ENCODE peak calls at places on chromosomes 3 and 15, in ten cellular contexts. I is uterus, C is heart right ventricle, Z is left lung, S is HCT116, W is psoas muscle, Y is GM23248, K is HepG2, F is Panc1, M is brain microvascular endothelial cell. R is an unnamed sample. For H3K27me3, the result is how much of the 10 kb centered on the place peaks cover.

GRCh38 chr3:36124118-36124796 is 256.0 kb upstream of the STAC start:
- DNase-seq in K (peak), S (peak), W (no peak), Z (no peak), C (no peak), M (peak), Y (peak), I (no peak), F (peak), R (no peak)

GRCh38 chr15:101397521-101398003 is 91.9 kb downstream of the PCSK6 start:
- DNase-seq in I (no peak), W (no peak), F (no peak), C (no peak), Y (no peak), K (no peak), S (no peak), M (no peak), Z (no peak), R (no peak)

GRCh38 chr3:131224886-131225550 is 156.6 kb upstream of the NUDT16 start:
- DNase-seq in C (no peak), S (no peak), Y (peak), K (no peak), F (no peak), M (peak), W (no peak), Z (no peak), I (no peak), R (no peak)

GRCh38 chr15:89199734-89200133 is 21.6 kb downstream of the RLBP1 start:
- DNase-seq in I (no peak), M (no peak), C (no peak), W (no peak), Z (no peak), S (no peak), F (no peak), K (no peak), Y (no peak), R (no peak)

GRCh38 chr3:112640333-112640863 is 545 bp downstream of the CCDC80 start:
- DNase-seq in C (no peak), S (no peak), I (peak), M (peak), W (no peak), Z (no peak), Y (peak), F (no peak), K (no peak), R (no peak)

GRCh38 chr15:66763186-66764066 is 61.4 kb downstream of the SMAD6 start:
- DNase-seq in K (no peak), S (no peak), Z (peak), W (peak), C (peak), Y (peak), I (peak), F (no peak), M (no peak), R (peak)

GRCh38 chr15:62770752-62771151 is 271.8 kb upstream of the TPM1 start:
- DNase-seq in Z (no peak), K (no peak), W (peak), I (no peak), F (no peak), M (peak), S (peak), Y (peak), C (no peak), R (peak)

GRCh38 chr15:64152507-64153387 is 1.2 kb downstream of the SNX22 start:
- DNase-seq in F (no peak), C (no peak), Y (no peak), Z (no peak), S (no peak), I (no peak), M (no peak), W (no peak), K (no peak), R (no peak)

GRCh38 chr3:44136421-44136820 is 105.3 kb upstream of the TOPAZ1 start:
- DNase-seq in W (no peak), M (peak), C (no peak), Y (peak), K (no peak), Z (no peak), S (no peak), F (no peak), I (no peak), R (no peak)

GRCh38 chr3:107897471-107898180 is 193.2 kb downstream of the CD47 start:
- DNase-seq in M (no peak), I (no peak), Z (no peak), C (no peak), K (no peak), W (no peak), F (no peak), Y (peak), S (no peak), R (no peak)

GRCh38 chr15:81341351-81341750 is 17.4 kb upstream of the STARD5 start:
- DNase-seq in C (no peak), W (no peak), Y (no peak), S (no peak), K (no peak), Z (no peak), F (no peak), M (no peak), I (no peak), R (no peak)

GRCh38 chr3:12345584-12346494 is 57.0 kb downstream of the PPARG start:
- DNase-seq in I (no peak), C (no peak), Y (no peak), F (no peak), S (no peak), Z (no peak), K (no peak), M (no peak), W (no peak), R (no peak)

GRCh38 chr15:78991476-78991875 is 46.6 kb upstream of the CTSH start:
- DNase-seq in Z (no peak), I (no peak), F (no peak), C (no peak), K (no peak), W (no peak), M (peak), Y (no peak), S (no peak), R (no peak)

GRCh38 chr15:91429973-91430372 is 329.9 kb downstream of the SV2B start:
- DNase-seq in Z (no peak), W (no peak), Y (no peak), I (no peak), M (no peak), F (no peak), S (no peak), C (no peak), K (no peak), R (no peak)

GRCh38 chr3:17322106-17322793 is 420.2 kb downstream of the TBC1D5 start:
- DNase-seq in Y (no peak), M (no peak), Z (no peak), C (no peak), K (no peak), S (no peak), I (no peak), W (no peak), F (no peak), R (no peak)

GRCh38 chr3:73068419-73068818 is 7.0 kb downstream of the EBLN2 start:
- DNase-seq in I (no peak), M (no peak), F (no peak), C (no peak), W (no peak), Z (no peak), Y (peak), S (no peak), K (no peak), R (no peak)

DNA sequence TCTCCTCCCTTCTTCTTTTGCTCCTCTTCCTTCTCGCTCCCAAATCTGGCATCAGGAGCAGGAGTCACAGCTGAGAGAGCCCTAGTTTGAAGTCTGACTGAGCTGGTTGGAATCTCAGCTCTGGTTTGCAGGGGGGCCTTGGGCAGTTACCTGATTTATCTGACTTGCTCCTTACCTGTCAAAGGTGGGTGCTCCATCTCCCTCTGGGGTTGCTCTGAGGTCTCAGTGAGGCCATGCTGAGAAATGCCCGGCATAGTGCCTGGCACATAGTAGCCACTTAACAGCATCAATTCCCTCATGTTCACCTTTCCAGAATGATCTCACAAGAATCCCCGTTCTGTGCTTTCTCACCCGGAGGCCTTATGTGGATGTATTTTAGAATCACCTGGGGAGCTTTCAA is 121.2 kb upstream of the CTDSPL start:
- DNase-seq in K (no peak), F (no peak), S (no peak), Z (no peak), W (no peak), C (no peak), M (no peak), I (no peak), Y (no peak), R (no peak)
- H3K27me3 ChIP-seq in K (under half), F (under half), S (under half), Z (under half), W (under half), C (under half), M (under half), I (under half), Y (under half), R (under half)

DNA sequence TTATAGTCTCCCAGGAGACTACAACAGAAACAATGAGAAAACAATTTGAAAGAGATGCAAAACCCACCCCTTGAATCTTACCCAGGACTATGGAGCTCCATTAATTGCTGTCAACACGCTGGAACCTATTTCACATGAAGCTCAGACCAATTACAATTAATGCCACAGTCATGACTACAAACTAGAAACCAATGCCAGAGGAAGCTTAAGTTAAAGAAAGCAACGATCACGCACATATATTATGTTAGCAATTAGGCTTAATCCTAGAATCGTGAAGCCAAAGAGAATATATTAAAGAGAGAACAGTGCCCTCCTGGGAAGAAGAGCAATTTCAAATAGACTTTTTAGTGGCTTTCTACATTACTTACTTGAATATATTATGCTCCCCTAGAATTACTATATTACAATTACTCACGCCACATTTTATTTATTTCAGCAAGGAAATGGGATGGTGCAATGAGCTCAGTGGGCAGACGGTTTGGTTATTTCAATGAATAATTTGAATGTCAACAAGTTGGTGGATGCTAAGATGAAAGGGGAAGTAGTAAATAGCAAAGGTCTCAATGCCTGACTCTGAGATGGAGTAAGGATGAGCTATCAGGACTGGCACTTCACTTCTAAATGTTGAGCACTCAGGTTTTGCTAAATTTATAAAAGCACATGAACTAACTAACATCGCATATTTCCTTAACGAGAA is 125.6 kb downstream of the GREM1 start:
- DNase-seq in S (no peak), F (no peak), I (no peak), Y (peak), W (no peak), K (no peak), M (no peak), C (no peak), Z (no peak), R (no peak)
- H3K4me3 ChIP-seq in S (no peak), F (no peak), I (no peak), Y (peak), W (no peak), K (no peak), M (no peak), C (no peak), Z (no peak), R (no peak)

GRCh38 chr15:69037482-69037881 is 23.0 kb downstream of the NOX5 start:
- DNase-seq in S (no peak), K (no peak), W (no peak), C (no peak), M (no peak), I (no peak), Y (no peak), Z (no peak), F (no peak), R (no peak)
- H3K27me3 ChIP-seq in S (under half), K (under half), W (under half), C (under half), M (under half), I (under half), Y (under half), Z (under half), F (under half), R (under half)

GRCh38 chr3:105791919-105792786 is 76.7 kb downstream of the CBLB start:
- DNase-seq in Y (peak), W (peak), C (peak), S (no peak), Z (no peak), M (peak), I (peak), K (peak), F (no peak), R (peak)

GRCh38 chr3:105788548-105789036 is 80.2 kb downstream of the CBLB start:
- DNase-seq in F (no peak), K (no peak), Y (no peak), S (no peak), Z (no peak), I (no peak), C (no peak), W (no peak), M (no peak), R (no peak)

GRCh38 chr3:105793040-105793439 is 75.8 kb downstream of the CBLB start:
- DNase-seq in Z (no peak), Y (no peak), C (no peak), W (no peak), K (no peak), S (no peak), M (peak), I (no peak), F (no peak), R (no peak)

GRCh38 chr3:105791134-105791533 is 77.7 kb downstream of the CBLB start:
- DNase-seq in Z (no peak), I (peak), W (no peak), M (peak), K (no peak), Y (peak), F (no peak), S (no peak), C (no peak), R (peak)

DNA sequence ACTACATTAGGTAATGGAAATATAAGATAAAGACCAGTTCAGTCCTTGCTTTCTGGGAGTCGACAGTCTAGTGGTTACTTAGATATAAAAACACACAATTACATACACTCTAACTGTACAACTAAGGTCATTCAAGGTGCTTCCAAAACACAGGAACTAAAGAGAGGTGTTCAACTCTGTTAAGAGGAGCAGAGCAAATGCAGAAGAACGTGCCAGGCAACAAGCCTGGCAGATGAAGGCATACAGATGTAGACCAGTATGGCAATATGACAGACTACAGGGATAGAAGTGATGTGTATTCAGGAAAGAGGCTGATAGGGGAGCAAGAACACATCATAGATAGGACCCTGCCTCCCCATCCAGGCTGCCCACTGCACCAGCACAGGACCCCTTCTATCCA is 78.3 kb downstream of the CBLB start:
- DNase-seq in Z (no peak), M (no peak), Y (peak), K (no peak), W (no peak), C (no peak), I (no peak), F (no peak), S (no peak), R (no peak)
- H3K4me3 ChIP-seq in Z (no peak), M (no peak), Y (peak), K (no peak), W (no peak), C (no peak), I (no peak), F (no peak), S (no peak), R (no peak)

GRCh38 chr15:70411464-70411863 is 313.7 kb upstream of the TLE3 start:
- DNase-seq in M (no peak), I (no peak), S (no peak), Z (no peak), F (no peak), C (no peak), K (no peak), Y (no peak), W (no peak), R (no peak)

GRCh38 chr15:70410371-70410975 is 312.8 kb upstream of the TLE3 start:
- DNase-seq in C (no peak), K (no peak), I (no peak), W (no peak), F (no peak), Z (no peak), M (no peak), S (no peak), Y (no peak), R (no peak)

GRCh38 chr15:70409388-70409787 is 311.7 kb upstream of the TLE3 start:
- DNase-seq in W (no peak), Y (no peak), M (no peak), C (no peak), K (no peak), I (no peak), S (no peak), F (no peak), Z (no peak), R (no peak)

GRCh38 chr15:70415330-70415884 is 317.7 kb upstream of the TLE3 start:
- DNase-seq in W (no peak), F (no peak), Y (no peak), C (no peak), S (no peak), Z (no peak), K (no peak), M (no peak), I (no peak), R (no peak)

GRCh38 chr15:70412717-70413266 is 315.1 kb upstream of the TLE3 start:
- DNase-seq in Z (no peak), C (no peak), F (no peak), M (no peak), S (no peak), K (no peak), Y (no peak), W (no peak), I (no peak), R (no peak)
- H3K27me3 ChIP-seq in Z (under half), C (under half), F (under half), M (under half), S (under half), K (under half), Y (under half), W (under half), I (under half), R (under half)

DNA sequence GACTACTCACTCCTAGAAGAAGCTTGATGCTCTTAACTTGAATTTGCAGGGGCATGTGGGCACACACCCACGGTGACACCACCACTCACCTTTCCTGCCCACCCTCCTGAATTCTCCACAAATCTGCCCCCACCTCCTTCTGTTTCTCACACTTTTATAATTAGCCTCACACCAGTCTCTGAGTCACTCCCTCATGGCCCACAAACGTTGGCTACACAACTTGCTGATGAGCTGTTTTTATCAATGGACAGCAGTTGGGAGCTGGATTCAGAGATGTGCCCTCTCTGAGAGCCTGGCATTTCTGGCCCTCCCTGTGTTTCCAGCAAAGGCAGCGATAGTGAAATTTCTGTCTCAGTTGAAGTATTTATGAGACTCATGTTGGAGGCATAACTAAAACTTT is 1.3 kb downstream of the COLQ start:
- DNase-seq in M (no peak), S (no peak), K (no peak), Z (no peak), W (peak), Y (peak), F (no peak), C (no peak), I (no peak), R (peak)
- H3K4me3 ChIP-seq in M (no peak), S (no peak), K (no peak), Z (no peak), W (peak), Y (no peak), F (no peak), C (peak), I (no peak), R (peak)

GRCh38 chr3:158679547-158680000 is 7.1 kb upstream of the LXN start:
- DNase-seq in W (no peak), F (no peak), Y (peak), M (no peak), Z (no peak), K (no peak), I (no peak), C (no peak), S (no peak), R (no peak)

GRCh38 chr3:158683216-158683975 is 10.9 kb upstream of the LXN start:
- DNase-seq in Z (no peak), I (no peak), M (peak), W (no peak), K (no peak), C (no peak), Y (peak), S (no peak), F (no peak), R (no peak)

GRCh38 chr3:158685151-158685550 is 12.7 kb upstream of the LXN start:
- DNase-seq in C (no peak), S (no peak), M (no peak), K (no peak), Y (peak), F (no peak), W (no peak), I (no peak), Z (no peak), R (no peak)

GRCh38 chr3:158678687-158679086 is 6.2 kb upstream of the LXN start:
- DNase-seq in I (no peak), F (no peak), K (no peak), W (no peak), S (no peak), Y (no peak), C (no peak), Z (no peak), M (no peak), R (no peak)

GRCh38 chr3:158680861-158681260 is 8.4 kb upstream of the LXN start:
- DNase-seq in F (no peak), W (no peak), C (no peak), S (no peak), M (no peak), I (no peak), Y (no peak), Z (no peak), K (no peak), R (no peak)
- H3K27me3 ChIP-seq in F (under half), W (under half), C (under half), S (under half), M (under half), I (under half), Y (under half), Z (under half), K (under half), R (under half)

GRCh38 chr3:190051643-190052042 is 69.1 kb downstream of the P3H2 start:
- DNase-seq in K (no peak), Y (no peak), I (no peak), M (no peak), F (no peak), W (no peak), S (no peak), C (no peak), Z (no peak), R (no peak)
- H3K4me3 ChIP-seq in K (no peak), Y (no peak), I (no peak), M (no peak), F (no peak), W (no peak), S (no peak), C (no peak), Z (no peak), R (no peak)

DNA sequence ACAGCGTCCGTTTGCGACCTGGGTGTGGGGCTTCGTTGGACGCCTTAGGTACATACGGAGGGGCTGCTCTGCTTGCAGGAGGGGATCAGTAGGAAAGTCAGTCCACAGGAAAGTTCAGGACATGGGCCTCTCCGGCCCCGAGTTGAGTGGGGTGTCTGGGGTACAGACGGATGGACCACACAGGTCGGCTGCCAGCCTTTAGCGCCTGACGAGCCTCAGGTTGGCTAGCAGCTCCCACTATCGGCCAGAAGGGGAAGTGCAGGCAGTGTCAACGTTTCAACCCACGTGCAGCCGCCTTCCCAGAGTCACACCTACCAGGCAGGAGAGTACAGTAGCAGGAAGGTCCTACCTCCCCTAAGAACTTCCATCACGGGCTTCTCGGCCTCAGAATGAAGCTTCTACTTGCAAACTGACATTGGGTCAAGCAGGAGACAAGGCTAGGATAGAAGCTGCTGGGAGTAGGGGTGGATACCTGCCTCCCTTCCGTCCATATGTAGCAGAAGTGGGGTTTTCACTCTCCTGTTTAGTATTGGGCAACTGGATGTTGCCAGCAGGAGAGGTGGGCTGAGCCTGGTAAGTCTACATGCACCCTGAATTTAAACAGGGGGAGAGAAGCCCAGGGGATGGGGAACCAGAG is 1.8 kb upstream of the SCN5A start:
- DNase-seq in I (peak), F (peak), Y (peak), K (peak), Z (peak), C (peak), M (peak), S (peak), W (peak), R (peak)
- H3K27me3 ChIP-seq in I (under half), F (under half), Y (half or more), K (under half), Z (under half), C (under half), M (under half), S (under half), W (under half), R (under half)

GRCh38 chr3:33218446-33219174 is at the start of gene SUSD5:
- DNase-seq in F (no peak), K (no peak), M (peak), C (peak), Z (no peak), S (no peak), Y (peak), W (peak), I (no peak), R (no peak)
- H3K4me3 ChIP-seq in F (peak), K (no peak), M (peak), C (peak), Z (peak), S (no peak), Y (peak), W (peak), I (peak), R (peak)